ENCODE peak calls at places on chromosomes 3 and 15, in ten cellular contexts. One of them, this sample, is unnamed. For H3K9me3, the result is how much of the 10 kb centered on the place peaks cover.

GRCh38 chr3:17412950-17413530 is 329.4 kb downstream of the TBC1D5 start:
- DNase-seq in H9: no peak
- DNase-seq in T-helper 17 cell: no peak
- DNase-seq in K562: peak
- DNase-seq in cardiac muscle cell: peak
- DNase-seq in right cardiac atrium: no peak
- DNase-seq in psoas muscle: no peak
- DNase-seq in right lobe of liver: no peak
- DNase-seq in mucosa of descending colon: no peak
- DNase-seq in NT2/D1: peak
- DNase-seq in this sample: no peak

GRCh38 chr15:76483018-76483417 is 146.4 kb downstream of the ISL2 start:
- DNase-seq in mucosa of descending colon: no peak
- DNase-seq in psoas muscle: no peak
- DNase-seq in right lobe of liver: no peak
- DNase-seq in K562: no peak
- DNase-seq in T-helper 17 cell: no peak
- DNase-seq in right cardiac atrium: no peak
- DNase-seq in cardiac muscle cell: no peak
- DNase-seq in H9: no peak
- DNase-seq in NT2/D1: no peak
- DNase-seq in this sample: no peak

GRCh38 chr15:75943713-75944215 is 40.1 kb downstream of the FBXO22 start:
- DNase-seq in NT2/D1: no peak
- DNase-seq in cardiac muscle cell: no peak
- DNase-seq in H9: no peak
- DNase-seq in mucosa of descending colon: no peak
- DNase-seq in right lobe of liver: no peak
- DNase-seq in T-helper 17 cell: no peak
- DNase-seq in right cardiac atrium: no peak
- DNase-seq in psoas muscle: no peak
- DNase-seq in K562: no peak
- DNase-seq in this sample: no peak

GRCh38 chr3:42500091-42500490 is 2.4 kb upstream of the VIPR1 start:
- DNase-seq in T-helper 17 cell: no peak
- DNase-seq in right lobe of liver: no peak
- DNase-seq in right cardiac atrium: no peak
- DNase-seq in K562: no peak
- DNase-seq in NT2/D1: no peak
- DNase-seq in H9: peak
- DNase-seq in mucosa of descending colon: no peak
- DNase-seq in psoas muscle: no peak
- DNase-seq in cardiac muscle cell: no peak
- DNase-seq in this sample: no peak

GRCh38 chr15:100515758-100516157 is 13.0 kb downstream of the CERS3 start:
- DNase-seq in right lobe of liver: no peak
- DNase-seq in K562: no peak
- DNase-seq in mucosa of descending colon: no peak
- DNase-seq in H9: no peak
- DNase-seq in psoas muscle: peak
- DNase-seq in right cardiac atrium: no peak
- DNase-seq in NT2/D1: no peak
- DNase-seq in T-helper 17 cell: no peak
- DNase-seq in cardiac muscle cell: no peak
- DNase-seq in this sample: no peak

GRCh38 chr3:70970952-70971351 is 612.6 kb downstream of the FOXP1 start:
- DNase-seq in right cardiac atrium: no peak
- DNase-seq in H9: no peak
- DNase-seq in cardiac muscle cell: no peak
- DNase-seq in psoas muscle: no peak
- DNase-seq in mucosa of descending colon: no peak
- DNase-seq in right lobe of liver: no peak
- DNase-seq in NT2/D1: no peak
- DNase-seq in T-helper 17 cell: no peak
- DNase-seq in K562: no peak
- DNase-seq in this sample: no peak

GRCh38 chr3:146732325-146732724 is 127.2 kb upstream of the PLSCR5 start:
- DNase-seq in K562: no peak
- DNase-seq in T-helper 17 cell: no peak
- DNase-seq in H9: no peak
- DNase-seq in NT2/D1: no peak
- DNase-seq in mucosa of descending colon: no peak
- DNase-seq in psoas muscle: no peak
- DNase-seq in right lobe of liver: no peak
- DNase-seq in right cardiac atrium: no peak
- DNase-seq in cardiac muscle cell: no peak
- DNase-seq in this sample: no peak

GRCh38 chr3:31392568-31392967 is 140.2 kb upstream of the STT3B start:
- DNase-seq in right lobe of liver: no peak
- DNase-seq in T-helper 17 cell: no peak
- DNase-seq in cardiac muscle cell: no peak
- DNase-seq in H9: no peak
- DNase-seq in K562: no peak
- DNase-seq in NT2/D1: no peak
- DNase-seq in right cardiac atrium: no peak
- DNase-seq in mucosa of descending colon: no peak
- DNase-seq in psoas muscle: no peak
- DNase-seq in this sample: no peak

GRCh38 chr3:121707531-121708273 is 41.8 kb downstream of the GOLGB1 start:
- DNase-seq in NT2/D1: no peak
- DNase-seq in mucosa of descending colon: no peak
- DNase-seq in cardiac muscle cell: no peak
- DNase-seq in H9: no peak
- DNase-seq in T-helper 17 cell: no peak
- DNase-seq in right cardiac atrium: no peak
- DNase-seq in psoas muscle: no peak
- DNase-seq in right lobe of liver: no peak
- DNase-seq in K562: no peak
- DNase-seq in this sample: no peak

GRCh38 chr3:129942296-129942695 is 32.2 kb upstream of the TRH start:
- DNase-seq in K562: peak
- DNase-seq in H9: peak
- DNase-seq in right cardiac atrium: peak
- DNase-seq in psoas muscle: peak
- DNase-seq in T-helper 17 cell: no peak
- DNase-seq in cardiac muscle cell: peak
- DNase-seq in NT2/D1: peak
- DNase-seq in mucosa of descending colon: no peak
- DNase-seq in right lobe of liver: peak
- DNase-seq in this sample: peak

GRCh38 chr3:175222356-175222755 is 363.2 kb downstream of the NAALADL2 start:
- DNase-seq in H9: no peak
- DNase-seq in right cardiac atrium: no peak
- DNase-seq in NT2/D1: no peak
- DNase-seq in right lobe of liver: no peak
- DNase-seq in cardiac muscle cell: no peak
- DNase-seq in psoas muscle: no peak
- DNase-seq in mucosa of descending colon: no peak
- DNase-seq in T-helper 17 cell: no peak
- DNase-seq in K562: no peak
- DNase-seq in this sample: no peak

GRCh38 chr15:25237291-25237978 is 201.4 kb downstream of the UBE3A start:
- DNase-seq in H9: no peak
- DNase-seq in right cardiac atrium: peak
- DNase-seq in NT2/D1: no peak
- DNase-seq in T-helper 17 cell: no peak
- DNase-seq in right lobe of liver: peak
- DNase-seq in mucosa of descending colon: peak
- DNase-seq in K562: no peak
- DNase-seq in psoas muscle: peak
- DNase-seq in cardiac muscle cell: no peak
- DNase-seq in this sample: no peak
- H3K9me3 ChIP-seq in H9: half or more
- H3K9me3 ChIP-seq in right cardiac atrium: under half
- H3K9me3 ChIP-seq in NT2/D1: under half
- H3K9me3 ChIP-seq in T-helper 17 cell: under half
- H3K9me3 ChIP-seq in right lobe of liver: under half
- H3K9me3 ChIP-seq in mucosa of descending colon: half or more
- H3K9me3 ChIP-seq in K562: under half
- H3K9me3 ChIP-seq in psoas muscle: under half
- H3K9me3 ChIP-seq in cardiac muscle cell: under half
- H3K9me3 ChIP-seq in this sample: under half

GRCh38 chr15:25055356-25056068 is 100.7 kb downstream of the SNRPN start:
- DNase-seq in psoas muscle: no peak
- DNase-seq in right lobe of liver: no peak
- DNase-seq in H9: peak
- DNase-seq in cardiac muscle cell: no peak
- DNase-seq in NT2/D1: no peak
- DNase-seq in K562: no peak
- DNase-seq in T-helper 17 cell: no peak
- DNase-seq in mucosa of descending colon: no peak
- DNase-seq in right cardiac atrium: no peak
- DNase-seq in this sample: no peak

GRCh38 chr15:25056484-25057429 is 102.0 kb downstream of the SNRPN start:
- DNase-seq in NT2/D1: no peak
- DNase-seq in psoas muscle: no peak
- DNase-seq in T-helper 17 cell: no peak
- DNase-seq in right lobe of liver: no peak
- DNase-seq in cardiac muscle cell: no peak
- DNase-seq in H9: peak
- DNase-seq in right cardiac atrium: no peak
- DNase-seq in mucosa of descending colon: peak
- DNase-seq in K562: peak
- DNase-seq in this sample: peak

GRCh38 chr15:25054329-25054728 is 99.5 kb downstream of the SNRPN start:
- DNase-seq in psoas muscle: no peak
- DNase-seq in right lobe of liver: no peak
- DNase-seq in H9: peak
- DNase-seq in cardiac muscle cell: no peak
- DNase-seq in NT2/D1: no peak
- DNase-seq in T-helper 17 cell: no peak
- DNase-seq in K562: no peak
- DNase-seq in right cardiac atrium: no peak
- DNase-seq in mucosa of descending colon: peak
- DNase-seq in this sample: peak

GRCh38 chr15:25053000-25053815 is 98.4 kb downstream of the SNRPN start:
- DNase-seq in cardiac muscle cell: no peak
- DNase-seq in NT2/D1: no peak
- DNase-seq in T-helper 17 cell: no peak
- DNase-seq in mucosa of descending colon: peak
- DNase-seq in K562: no peak
- DNase-seq in H9: peak
- DNase-seq in right lobe of liver: no peak
- DNase-seq in psoas muscle: no peak
- DNase-seq in right cardiac atrium: no peak
- DNase-seq in this sample: no peak

GRCh38 chr15:25054943-25055342 is 100.2 kb downstream of the SNRPN start:
- DNase-seq in right lobe of liver: no peak
- DNase-seq in cardiac muscle cell: no peak
- DNase-seq in right cardiac atrium: no peak
- DNase-seq in mucosa of descending colon: peak
- DNase-seq in NT2/D1: no peak
- DNase-seq in K562: no peak
- DNase-seq in psoas muscle: no peak
- DNase-seq in H9: peak
- DNase-seq in T-helper 17 cell: no peak
- DNase-seq in this sample: no peak
- H3K9me3 ChIP-seq in right lobe of liver: half or more
- H3K9me3 ChIP-seq in cardiac muscle cell: under half
- H3K9me3 ChIP-seq in right cardiac atrium: half or more
- H3K9me3 ChIP-seq in mucosa of descending colon: half or more
- H3K9me3 ChIP-seq in NT2/D1: half or more
- H3K9me3 ChIP-seq in K562: under half
- H3K9me3 ChIP-seq in psoas muscle: half or more
- H3K9me3 ChIP-seq in H9: half or more
- H3K9me3 ChIP-seq in T-helper 17 cell: half or more
- H3K9me3 ChIP-seq in this sample: half or more

DNA sequence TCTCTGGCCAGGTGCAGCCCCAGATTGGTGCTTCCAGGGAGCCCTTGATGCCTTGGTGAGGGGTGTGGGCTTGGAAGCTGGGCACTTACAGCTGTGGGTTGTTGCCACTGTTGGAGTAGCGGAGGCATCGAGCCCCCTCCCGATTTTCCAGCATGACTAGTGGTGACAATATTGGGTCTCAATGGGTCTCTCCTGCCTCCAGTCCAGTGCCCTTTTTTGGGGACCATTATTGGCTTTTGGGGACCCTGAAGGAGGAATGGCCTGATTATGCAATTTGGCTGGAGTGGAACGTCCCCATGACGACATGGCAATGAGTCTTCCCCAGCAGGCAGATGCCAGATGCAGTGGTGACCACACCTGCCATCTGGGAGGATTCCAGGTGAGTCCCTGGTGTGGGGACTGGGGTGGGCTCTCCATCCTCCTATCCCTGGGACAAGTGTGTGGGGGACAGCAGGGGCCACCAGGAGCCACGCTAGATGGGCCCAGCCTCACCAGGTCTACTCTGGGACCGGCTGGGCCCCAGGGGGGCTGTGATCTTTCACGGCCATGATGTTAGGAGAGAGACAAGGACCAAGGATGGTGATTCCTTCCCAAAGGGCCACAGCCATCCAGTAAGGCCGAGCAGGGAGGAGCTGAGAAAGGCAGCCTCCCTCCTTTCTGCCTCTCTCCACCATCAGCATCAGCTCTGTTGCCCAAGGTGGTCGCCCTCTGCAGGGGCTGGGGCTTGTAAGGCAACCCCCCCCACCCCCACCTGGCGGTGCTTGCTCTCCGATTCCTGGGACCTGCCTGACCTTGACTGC is 196.8 kb downstream of the GOLGA6L6 start:
- DNase-seq in T-helper 17 cell: no peak
- DNase-seq in psoas muscle: no peak
- DNase-seq in right lobe of liver: no peak
- DNase-seq in right cardiac atrium: no peak
- DNase-seq in NT2/D1: no peak
- DNase-seq in mucosa of descending colon: no peak
- DNase-seq in H9: peak
- DNase-seq in K562: no peak
- DNase-seq in cardiac muscle cell: no peak
- DNase-seq in this sample: peak
- H3K9me3 ChIP-seq in T-helper 17 cell: under half
- H3K9me3 ChIP-seq in psoas muscle: under half
- H3K9me3 ChIP-seq in right lobe of liver: under half
- H3K9me3 ChIP-seq in right cardiac atrium: under half
- H3K9me3 ChIP-seq in NT2/D1: under half
- H3K9me3 ChIP-seq in mucosa of descending colon: half or more
- H3K9me3 ChIP-seq in H9: half or more
- H3K9me3 ChIP-seq in K562: under half
- H3K9me3 ChIP-seq in cardiac muscle cell: under half
- H3K9me3 ChIP-seq in this sample: under half

DNA sequence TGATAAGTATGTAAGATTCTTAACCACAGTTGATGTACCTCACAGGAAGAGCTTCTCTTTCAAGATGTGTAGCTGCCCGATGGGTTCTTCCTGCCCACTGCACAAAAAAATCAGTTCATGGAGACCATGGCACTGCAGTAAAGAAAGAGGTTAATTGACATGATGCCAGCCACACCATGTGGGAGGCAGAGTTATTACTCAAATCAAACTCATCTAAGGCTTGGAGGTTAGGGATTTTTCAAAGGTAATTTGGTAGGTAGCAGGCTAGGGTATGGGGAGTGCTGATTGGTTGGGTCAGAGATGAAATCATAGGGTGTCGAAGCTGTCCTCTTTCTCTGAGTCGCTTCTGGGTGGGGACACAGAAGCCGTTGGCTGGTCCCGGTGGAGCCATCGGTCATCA is 57.4 kb upstream of the BDH1 start:
- DNase-seq in NT2/D1: no peak
- DNase-seq in right cardiac atrium: no peak
- DNase-seq in K562: no peak
- DNase-seq in psoas muscle: no peak
- DNase-seq in right lobe of liver: no peak
- DNase-seq in T-helper 17 cell: peak
- DNase-seq in cardiac muscle cell: no peak
- DNase-seq in H9: no peak
- DNase-seq in mucosa of descending colon: no peak
- DNase-seq in this sample: no peak
- H3K9me3 ChIP-seq in NT2/D1: under half
- H3K9me3 ChIP-seq in right cardiac atrium: under half
- H3K9me3 ChIP-seq in K562: under half
- H3K9me3 ChIP-seq in psoas muscle: under half
- H3K9me3 ChIP-seq in right lobe of liver: under half
- H3K9me3 ChIP-seq in T-helper 17 cell: under half
- H3K9me3 ChIP-seq in cardiac muscle cell: under half
- H3K9me3 ChIP-seq in H9: under half
- H3K9me3 ChIP-seq in mucosa of descending colon: under half
- H3K9me3 ChIP-seq in this sample: under half

This sample was measured in Peyer's patch.